ENCODE peak calls at places on chromosomes 12 and 14, in seven cellular contexts. One of them, this sample, is unnamed.

GRCh38 chr12:125128806-125129571 is 63.8 kb downstream of the AACS start:
- DNase-seq in lower leg skin: no peak
- DNase-seq in transverse colon: no peak
- DNase-seq in choroid plexus epithelial cell: no peak
- DNase-seq in lower lobe of right lung: no peak
- DNase-seq in neural crest cell: no peak
- DNase-seq in Peyer's patch: no peak
- DNase-seq in this sample: no peak

GRCh38 chr12:131795688-131796410 is 32.3 kb upstream of the MMP17 start:
- DNase-seq in lower leg skin: no peak
- DNase-seq in neural crest cell: no peak
- DNase-seq in Peyer's patch: no peak
- DNase-seq in lower lobe of right lung: peak; percentile 77
- DNase-seq in transverse colon: no peak
- DNase-seq in choroid plexus epithelial cell: no peak
- DNase-seq in this sample: no peak

GRCh38 chr14:25003537-25003936 is 46.4 kb downstream of the STXBP6 start:
- DNase-seq in choroid plexus epithelial cell: peak; percentile 31
- DNase-seq in lower leg skin: no peak
- DNase-seq in transverse colon: no peak
- DNase-seq in Peyer's patch: no peak
- DNase-seq in neural crest cell: no peak
- DNase-seq in lower lobe of right lung: no peak
- DNase-seq in this sample: no peak

GRCh38 chr12:78933014-78933413 is 68.4 kb downstream of the SYT1 start:
- DNase-seq in lower leg skin: no peak
- DNase-seq in lower lobe of right lung: no peak
- DNase-seq in transverse colon: no peak
- DNase-seq in Peyer's patch: no peak
- DNase-seq in choroid plexus epithelial cell: no peak
- DNase-seq in neural crest cell: no peak
- DNase-seq in this sample: no peak

GRCh38 chr14:71658261-71658860 is 273.9 kb upstream of the RGS6 start:
- DNase-seq in choroid plexus epithelial cell: peak; percentile 61
- DNase-seq in neural crest cell: no peak
- DNase-seq in lower lobe of right lung: no peak
- DNase-seq in transverse colon: no peak
- DNase-seq in Peyer's patch: no peak
- DNase-seq in lower leg skin: no peak
- DNase-seq in this sample: no peak

GRCh38 chr14:68506021-68506644 is 286.7 kb downstream of the ZFP36L1 start:
- DNase-seq in neural crest cell: no peak
- DNase-seq in transverse colon: no peak
- DNase-seq in lower lobe of right lung: no peak
- DNase-seq in Peyer's patch: no peak
- DNase-seq in lower leg skin: peak; percentile 86
- DNase-seq in choroid plexus epithelial cell: peak; percentile 49
- DNase-seq in this sample: no peak

GRCh38 chr14:68951051-68951797 is 27.9 kb downstream of the ACTN1 start:
- DNase-seq in choroid plexus epithelial cell: peak; percentile 88
- DNase-seq in transverse colon: peak; percentile 86
- DNase-seq in lower leg skin: peak; percentile 98
- DNase-seq in Peyer's patch: peak; percentile 89
- DNase-seq in lower lobe of right lung: peak; percentile 82
- DNase-seq in neural crest cell: no peak
- DNase-seq in this sample: peak; percentile 89

GRCh38 chr14:53306267-53306721 is 153.2 kb upstream of the DDHD1 start:
- DNase-seq in lower leg skin: no peak
- DNase-seq in lower lobe of right lung: no peak
- DNase-seq in neural crest cell: peak; percentile 51
- DNase-seq in transverse colon: peak; percentile 22
- DNase-seq in choroid plexus epithelial cell: peak; percentile 77
- DNase-seq in Peyer's patch: peak; percentile 54
- DNase-seq in this sample: no peak

GRCh38 chr14:102939820-102940561 is 17.5 kb downstream of the AMN start:
- DNase-seq in Peyer's patch: peak; percentile 52
- DNase-seq in lower lobe of right lung: peak; percentile 92
- DNase-seq in choroid plexus epithelial cell: no peak
- DNase-seq in transverse colon: peak; percentile 73
- DNase-seq in neural crest cell: no peak
- DNase-seq in lower leg skin: no peak
- DNase-seq in this sample: no peak

GRCh38 chr12:123519151-123520001 is 14.1 kb downstream of the RILPL1 start:
- DNase-seq in neural crest cell: no peak
- DNase-seq in lower lobe of right lung: peak; percentile 80
- DNase-seq in choroid plexus epithelial cell: peak; percentile 91
- DNase-seq in Peyer's patch: no peak
- DNase-seq in transverse colon: peak; percentile 11
- DNase-seq in lower leg skin: no peak
- DNase-seq in this sample: no peak

GRCh38 chr14:104677506-104678332 is 11.7 kb upstream of the INF2 start:
- DNase-seq in neural crest cell: peak; percentile 67
- DNase-seq in transverse colon: peak; percentile 73
- DNase-seq in lower leg skin: peak; percentile 93
- DNase-seq in choroid plexus epithelial cell: peak; percentile 74
- DNase-seq in lower lobe of right lung: peak; percentile 85
- DNase-seq in Peyer's patch: peak; percentile 84
- DNase-seq in this sample: no peak

GRCh38 chr12:109991586-109991985 is 4.6 kb downstream of the GIT2 start:
- DNase-seq in neural crest cell: no peak
- DNase-seq in lower leg skin: no peak
- DNase-seq in choroid plexus epithelial cell: no peak
- DNase-seq in lower lobe of right lung: no peak
- DNase-seq in transverse colon: no peak
- DNase-seq in Peyer's patch: no peak
- DNase-seq in this sample: no peak

GRCh38 chr14:49479432-49479831 is 106.7 kb downstream of the RPS29 start:
- DNase-seq in neural crest cell: no peak
- DNase-seq in lower lobe of right lung: no peak
- DNase-seq in choroid plexus epithelial cell: no peak
- DNase-seq in Peyer's patch: no peak
- DNase-seq in lower leg skin: no peak
- DNase-seq in transverse colon: no peak
- DNase-seq in this sample: no peak

GRCh38 chr14:73712540-73713141 is 1.5 kb downstream of the PNMA1 start:
- DNase-seq in lower lobe of right lung: no peak
- DNase-seq in lower leg skin: no peak
- DNase-seq in neural crest cell: no peak
- DNase-seq in transverse colon: no peak
- DNase-seq in choroid plexus epithelial cell: peak; percentile 38
- DNase-seq in Peyer's patch: no peak
- DNase-seq in this sample: no peak
- TF ChIP-seq CTCF in lower lobe of right lung: no peak
- TF ChIP-seq CTCF in lower leg skin: no peak
- TF ChIP-seq CTCF in neural crest cell: no peak
- TF ChIP-seq CTCF in transverse colon: no peak
- TF ChIP-seq CTCF in choroid plexus epithelial cell: no peak
- TF ChIP-seq CTCF in Peyer's patch: no peak
- TF ChIP-seq CTCF in this sample: no peak

DNA sequence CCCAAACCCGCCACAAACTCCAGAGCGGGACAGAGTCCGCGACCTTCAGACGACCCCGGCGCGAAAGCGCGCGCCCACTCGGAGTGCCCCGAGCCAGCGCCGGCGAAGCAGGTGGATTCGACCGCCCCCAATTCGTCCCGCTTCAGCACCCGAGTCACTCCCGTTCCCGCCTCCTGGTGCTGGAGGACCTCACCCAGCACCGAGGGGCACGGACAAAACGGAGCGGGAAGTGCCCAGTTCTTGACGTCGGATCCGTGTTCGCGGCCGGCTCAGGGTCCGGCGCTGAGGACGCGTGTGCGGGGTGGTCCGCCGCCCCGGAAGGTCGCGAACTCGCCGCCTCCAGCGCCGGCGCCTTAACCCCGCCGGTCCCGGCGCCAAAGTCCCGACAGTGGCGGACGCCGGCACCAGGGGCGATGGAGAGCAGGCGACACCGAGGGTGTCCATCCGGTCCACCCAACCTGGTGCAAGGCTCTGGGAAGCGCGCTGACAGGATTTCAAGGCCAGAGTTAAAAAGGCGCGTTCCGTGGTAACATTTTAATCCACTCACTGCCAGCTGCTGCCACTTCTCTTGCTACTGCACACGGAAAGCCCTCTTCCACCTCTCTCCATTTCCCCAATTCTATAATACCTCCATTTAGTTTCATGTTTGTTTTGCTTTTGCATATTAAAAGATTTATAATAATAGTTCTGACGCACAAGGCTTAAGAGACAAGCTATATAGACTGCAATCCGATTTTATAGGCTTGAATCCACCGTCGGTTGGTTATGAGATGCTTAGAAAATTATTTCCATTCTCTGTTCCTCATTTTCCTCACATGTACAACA is 240.0 kb upstream of the CPNE8 start:
- DNase-seq in lower lobe of right lung: peak; percentile 61
- DNase-seq in Peyer's patch: peak; percentile 70
- DNase-seq in choroid plexus epithelial cell: peak; percentile 1
- DNase-seq in neural crest cell: peak; percentile 70
- DNase-seq in lower leg skin: no peak
- DNase-seq in transverse colon: peak; percentile 73
- DNase-seq in this sample: no peak
- TF ChIP-seq CTCF in lower lobe of right lung: peak; percentile 74
- TF ChIP-seq CTCF in Peyer's patch: peak; percentile 36
- TF ChIP-seq CTCF in choroid plexus epithelial cell: peak; percentile 50
- TF ChIP-seq CTCF in neural crest cell: peak; percentile 69
- TF ChIP-seq CTCF in lower leg skin: no peak
- TF ChIP-seq CTCF in transverse colon: peak; percentile 75
- TF ChIP-seq CTCF in this sample: no peak

GRCh38 chr12:81092053-81092452 is 14.2 kb downstream of the ACSS3 start:
- DNase-seq in lower leg skin: no peak
- DNase-seq in neural crest cell: no peak
- DNase-seq in transverse colon: no peak
- DNase-seq in lower lobe of right lung: no peak
- DNase-seq in choroid plexus epithelial cell: no peak
- DNase-seq in Peyer's patch: no peak
- DNase-seq in this sample: no peak
- TF ChIP-seq CTCF in lower leg skin: no peak
- TF ChIP-seq CTCF in neural crest cell: no peak
- TF ChIP-seq CTCF in transverse colon: no peak
- TF ChIP-seq CTCF in lower lobe of right lung: no peak
- TF ChIP-seq CTCF in choroid plexus epithelial cell: no peak
- TF ChIP-seq CTCF in Peyer's patch: no peak
- TF ChIP-seq CTCF in this sample: no peak

GRCh38 chr12:53174881-53175491 is 5.5 kb upstream of the ZNF740 start:
- DNase-seq in lower leg skin: peak; percentile 52
- DNase-seq in neural crest cell: no peak
- DNase-seq in transverse colon: no peak
- DNase-seq in Peyer's patch: no peak
- DNase-seq in choroid plexus epithelial cell: no peak
- DNase-seq in lower lobe of right lung: no peak
- DNase-seq in this sample: no peak
- TF ChIP-seq CTCF in lower leg skin: no peak
- TF ChIP-seq CTCF in neural crest cell: peak; percentile 36
- TF ChIP-seq CTCF in transverse colon: peak; percentile 29
- TF ChIP-seq CTCF in Peyer's patch: peak; percentile 29
- TF ChIP-seq CTCF in choroid plexus epithelial cell: peak; percentile 17
- TF ChIP-seq CTCF in lower lobe of right lung: peak; percentile 34
- TF ChIP-seq CTCF in this sample: no peak

DNA sequence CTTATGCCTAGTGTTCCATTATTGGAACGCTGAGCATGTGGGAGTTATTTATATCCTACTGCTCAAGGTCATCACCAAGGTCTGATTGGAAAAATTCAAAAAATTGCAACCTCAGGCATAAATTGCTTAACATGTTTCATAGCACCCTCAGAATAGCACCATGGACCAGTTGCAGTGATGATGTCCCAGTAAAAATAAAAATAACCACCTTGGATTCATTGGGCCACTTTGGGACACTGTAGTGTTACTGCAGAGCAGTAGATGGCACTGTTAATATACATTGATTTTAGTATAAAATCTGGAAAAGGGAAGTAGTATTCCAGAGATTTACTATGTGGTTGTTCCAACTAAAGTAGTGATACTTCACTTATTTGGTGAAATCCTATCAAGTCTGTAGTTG is 31.0 kb upstream of the PTCSC3 start:
- DNase-seq in lower lobe of right lung: no peak
- DNase-seq in transverse colon: no peak
- DNase-seq in neural crest cell: no peak
- DNase-seq in Peyer's patch: no peak
- DNase-seq in lower leg skin: no peak
- DNase-seq in choroid plexus epithelial cell: no peak
- DNase-seq in this sample: no peak
- TF ChIP-seq CTCF in lower lobe of right lung: peak; percentile 56
- TF ChIP-seq CTCF in transverse colon: peak; percentile 48
- TF ChIP-seq CTCF in neural crest cell: peak; percentile 51
- TF ChIP-seq CTCF in Peyer's patch: peak; percentile 45
- TF ChIP-seq CTCF in lower leg skin: no peak
- TF ChIP-seq CTCF in choroid plexus epithelial cell: peak; percentile 42
- TF ChIP-seq CTCF in this sample: no peak

DNA sequence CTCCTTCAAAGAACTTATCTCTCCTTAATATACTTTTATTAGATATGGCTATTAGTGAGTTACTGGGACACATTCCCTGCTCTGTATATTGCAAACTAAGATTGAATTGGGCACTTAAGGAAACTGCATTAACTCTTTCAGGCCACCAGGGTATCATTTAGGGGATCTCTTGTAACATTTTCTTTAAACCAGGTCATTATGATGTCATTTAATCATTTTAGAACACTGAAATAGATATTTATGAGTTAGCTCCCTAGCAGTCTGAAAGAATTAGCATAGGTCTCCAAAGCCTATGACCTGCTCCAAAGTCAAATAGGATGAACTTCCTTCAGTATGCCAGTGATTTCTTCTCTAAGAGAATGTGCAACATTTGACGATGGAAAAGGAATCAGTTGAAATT is 506.9 kb downstream of the FOXG1 start:
- DNase-seq in choroid plexus epithelial cell: no peak
- DNase-seq in Peyer's patch: no peak
- DNase-seq in transverse colon: no peak
- DNase-seq in lower leg skin: no peak
- DNase-seq in neural crest cell: no peak
- DNase-seq in lower lobe of right lung: no peak
- DNase-seq in this sample: no peak
- TF ChIP-seq CTCF in choroid plexus epithelial cell: peak; percentile 1
- TF ChIP-seq CTCF in Peyer's patch: no peak
- TF ChIP-seq CTCF in transverse colon: no peak
- TF ChIP-seq CTCF in lower leg skin: no peak
- TF ChIP-seq CTCF in neural crest cell: peak; percentile 14
- TF ChIP-seq CTCF in lower lobe of right lung: no peak
- TF ChIP-seq CTCF in this sample: no peak

DNA sequence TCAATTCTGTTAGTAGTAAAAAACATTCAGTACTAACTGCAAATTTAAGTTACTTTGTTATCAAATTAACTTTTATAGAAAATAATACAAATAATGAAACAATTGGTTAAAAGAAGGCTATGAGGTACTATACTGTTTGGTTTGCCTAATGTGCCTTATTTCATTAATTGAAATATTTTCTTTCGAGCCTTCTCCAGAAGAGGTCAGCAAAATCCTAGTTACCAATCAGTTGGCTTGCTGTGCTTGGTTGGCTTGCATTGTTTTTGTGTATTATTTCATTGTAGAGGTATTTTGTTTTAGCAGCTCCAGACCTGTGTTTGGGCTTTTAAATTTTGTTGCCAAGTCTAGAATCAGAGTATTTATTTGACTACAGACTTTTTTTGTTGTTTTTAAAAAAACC is 68.5 kb downstream of the AEBP2 start:
- DNase-seq in neural crest cell: no peak
- DNase-seq in lower lobe of right lung: no peak
- DNase-seq in Peyer's patch: no peak
- DNase-seq in transverse colon: no peak
- DNase-seq in lower leg skin: no peak
- DNase-seq in choroid plexus epithelial cell: peak; percentile 65
- DNase-seq in this sample: no peak
- TF ChIP-seq CTCF in neural crest cell: no peak
- TF ChIP-seq CTCF in lower lobe of right lung: peak; percentile 28
- TF ChIP-seq CTCF in Peyer's patch: no peak
- TF ChIP-seq CTCF in transverse colon: no peak
- TF ChIP-seq CTCF in lower leg skin: no peak
- TF ChIP-seq CTCF in choroid plexus epithelial cell: peak; percentile 54
- TF ChIP-seq CTCF in this sample: no peak